ENCODE peak calls at places on chromosomes 7 and 10, in six cellular contexts. T is A549, J is HepG2, X is K562, M is endothelial cell of umbilical vein, S is GM12878. E is an unnamed sample.

GRCh38 chr10:4549254-4549653 is 276.8 kb upstream of the AKR1E2 start:
- DNase-seq in T (no peak), J (no peak), X (no peak), M (no peak), S (no peak), E (no peak)

GRCh38 chr7:105623906-105624305 is 42.6 kb upstream of the EFCAB10 start:
- DNase-seq in T (no peak), J (no peak), X (no peak), M (no peak), S (no peak), E (no peak)

GRCh38 chr10:118850418-118851061 is 95.8 kb upstream of the CACUL1 start:
- DNase-seq in T (no peak), J (peak), X (peak), M (peak), S (no peak), E (peak)

GRCh38 chr7:128917061-128917460 is 6.6 kb upstream of the KCP start:
- DNase-seq in T (no peak), J (no peak), X (no peak), M (no peak), S (no peak), E (no peak)

GRCh38 chr10:100731603-100732596 is 13.5 kb upstream of the PAX2 start:
- DNase-seq in T (no peak), J (no peak), X (no peak), M (no peak), S (no peak), E (no peak)

GRCh38 chr7:156898938-156899337 is 6.0 kb upstream of the LMBR1 start:
- DNase-seq in T (no peak), J (no peak), X (no peak), M (no peak), S (no peak), E (no peak)

GRCh38 chr10:44993922-44994751 is 6.6 kb upstream of the ZNF22 start:
- DNase-seq in T (no peak), J (peak), X (no peak), M (peak), S (no peak), E (no peak)

GRCh38 chr10:12504176-12504575 is 154.8 kb downstream of the CAMK1D start:
- DNase-seq in T (no peak), J (no peak), X (no peak), M (no peak), S (no peak), E (no peak)

GRCh38 chr7:44750921-44751571 is 2.4 kb downstream of the ZMIZ2 start:
- DNase-seq in T (no peak), J (no peak), X (no peak), M (no peak), S (peak), E (peak)

GRCh38 chr7:98548981-98549380 is 68.1 kb upstream of the NPTX2 start:
- DNase-seq in T (no peak), J (no peak), X (no peak), M (no peak), S (no peak), E (peak)

GRCh38 chr10:119197921-119198320 is 9.4 kb upstream of the GRK5 start:
- DNase-seq in T (no peak), J (peak), X (no peak), M (peak), S (no peak), E (peak)

GRCh38 chr7:34652784-34653183 is 5.2 kb upstream of the NPSR1 start:
- DNase-seq in T (no peak), J (peak), X (no peak), M (no peak), S (no peak), E (no peak)

GRCh38 chr7:155497149-155497901 is 39.4 kb downstream of the EN2 start:
- DNase-seq in T (no peak), J (no peak), X (no peak), M (no peak), S (no peak), E (no peak)

GRCh38 chr7:18151419-18151818 is 123.8 kb upstream of the PRPS1L1 start:
- DNase-seq in T (no peak), J (no peak), X (no peak), M (no peak), S (no peak), E (peak)

DNA sequence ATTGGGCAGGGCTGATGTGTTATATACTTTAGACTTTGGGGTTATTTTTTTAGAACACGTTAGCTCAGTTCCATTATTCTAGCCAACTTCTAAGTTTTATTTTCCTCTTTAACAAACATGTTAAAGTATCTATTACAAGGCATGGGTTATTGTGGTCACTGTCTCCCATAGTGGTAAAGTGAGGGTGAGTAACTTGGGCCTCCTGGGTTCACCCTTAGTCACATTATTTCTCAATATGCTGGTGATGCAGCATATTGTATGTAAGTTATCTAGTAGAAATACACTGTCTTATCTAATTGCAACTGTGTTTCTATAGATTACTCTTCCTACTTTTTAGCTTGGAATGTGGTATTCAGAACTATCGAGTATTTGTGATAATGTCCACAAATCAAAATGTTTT is 65.9 kb downstream of the BBS9 start:
- DNase-seq in T (no peak), J (no peak), X (no peak), M (no peak), S (no peak), E (peak)
- TF ChIP-seq MYC in T (no peak), J (no peak), X (no peak), M (no peak), S (no peak), E (no peak)

DNA sequence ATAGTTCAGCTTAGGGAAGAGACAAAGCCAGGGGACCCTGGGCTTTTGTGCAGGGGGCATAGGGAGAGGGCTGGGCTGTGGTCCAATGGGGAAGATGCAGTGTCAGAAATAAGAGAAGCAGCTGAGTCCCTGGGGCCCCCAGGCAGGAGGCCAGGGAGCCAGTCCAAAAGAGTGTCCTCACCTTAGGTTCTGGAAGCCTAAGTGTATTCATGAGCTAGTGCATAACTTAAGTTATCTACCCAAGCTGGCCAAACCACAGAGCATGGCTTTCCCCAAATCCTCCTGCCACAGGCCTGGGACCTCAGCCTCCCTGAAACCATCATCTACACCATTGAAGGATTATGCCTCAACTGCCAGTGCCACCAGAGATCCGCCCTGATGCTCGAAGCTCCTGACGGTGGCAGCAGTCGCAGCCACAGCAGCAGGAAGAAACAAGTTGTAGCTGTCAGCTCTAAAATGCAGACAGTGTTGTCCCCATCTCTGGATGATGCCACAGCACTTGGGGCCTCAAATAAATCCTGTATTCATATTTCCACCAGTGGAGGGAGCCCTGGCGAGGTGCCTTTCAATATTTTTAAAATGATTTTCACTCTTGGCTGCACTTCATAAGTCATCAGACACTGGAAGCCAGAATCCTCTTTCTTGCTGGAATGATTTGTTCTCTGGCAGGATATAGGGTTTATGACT is 574.6 kb downstream of the GRID1 start:
- DNase-seq in T (no peak), J (no peak), X (no peak), M (no peak), S (no peak), E (peak)
- TF ChIP-seq CTCF in T (peak), J (no peak), X (peak), M (no peak), S (no peak), E (peak)

GRCh38 chr10:7411671-7412481 is 1.0 kb upstream of the SFMBT2 start:
- DNase-seq in T (no peak), J (no peak), X (no peak), M (no peak), S (no peak), E (no peak)

GRCh38 chr10:7410306-7410799 is 481 bp downstream of the SFMBT2 start:
- DNase-seq in T (no peak), J (no peak), X (peak), M (no peak), S (no peak), E (peak)

GRCh38 chr10:7409732-7410168 is 1.1 kb downstream of the SFMBT2 start:
- DNase-seq in T (no peak), J (no peak), X (no peak), M (no peak), S (no peak), E (peak)

GRCh38 chr10:7412482-7413251 is 1.8 kb upstream of the SFMBT2 start:
- DNase-seq in T (no peak), J (no peak), X (no peak), M (no peak), S (no peak), E (no peak)

GRCh38 chr10:7410800-7411670 is at the start of gene SFMBT2:
- DNase-seq in T (peak), J (no peak), X (peak), M (peak), S (no peak), E (peak)
- TF ChIP-seq POLR2A in T (peak), J (no peak), X (no peak), M (no peak), S (no peak), E (peak)

DNA sequence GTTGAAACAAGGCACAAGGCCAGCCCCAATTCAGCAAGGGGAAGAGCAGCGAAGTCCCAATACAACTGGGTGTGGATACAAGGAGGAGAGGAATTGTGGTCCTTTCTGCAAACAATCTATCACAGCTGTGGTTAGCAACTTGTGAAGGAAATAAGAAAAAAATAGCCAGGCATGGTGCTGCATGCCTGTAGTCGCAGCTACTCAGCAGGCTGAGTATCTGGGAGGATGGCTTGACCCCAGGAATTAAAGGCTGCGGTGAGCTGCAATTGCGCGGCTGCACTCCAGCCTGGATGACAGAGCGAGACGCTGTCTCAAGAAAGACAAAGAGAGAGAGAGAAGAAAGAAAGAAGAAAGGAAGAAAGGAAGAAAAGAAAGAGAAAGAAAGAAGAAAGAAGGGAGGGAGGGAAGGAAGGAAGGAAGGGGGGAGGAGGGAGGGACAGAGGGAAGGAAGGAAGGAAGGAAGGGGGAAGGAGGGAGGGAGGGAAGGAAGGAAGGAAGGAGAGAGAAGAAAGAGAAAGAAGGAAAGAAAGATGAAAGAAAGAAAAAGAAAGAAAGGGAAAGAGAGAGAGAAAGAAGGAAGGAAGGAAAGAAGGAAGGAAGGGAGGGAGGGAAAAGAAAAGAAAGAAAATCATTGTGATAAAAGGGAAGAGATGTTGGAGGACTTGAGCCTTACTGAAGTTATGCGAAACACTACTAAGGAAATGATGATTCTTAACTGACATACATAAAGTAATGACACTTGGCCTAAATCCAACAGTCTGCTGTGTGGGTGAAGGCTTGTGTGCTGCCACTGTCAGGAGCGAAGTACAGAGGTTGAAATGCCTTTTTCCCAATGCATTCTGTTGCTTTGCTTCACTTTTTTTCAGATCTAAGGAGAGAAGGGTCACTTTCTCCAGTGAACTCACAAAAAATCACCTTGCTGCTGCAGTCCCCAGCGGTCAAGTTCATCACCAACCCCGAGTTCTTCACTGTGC is 117.0 kb upstream of the STK17A start:
- DNase-seq in T (no peak), J (no peak), X (no peak), M (no peak), S (no peak), E (no peak)
- TF ChIP-seq MYC in T (no peak), J (no peak), X (no peak), M (no peak), S (no peak), E (no peak)

GRCh38 chr7:21671859-21672258 is 129.0 kb downstream of the DNAH11 start:
- DNase-seq in T (no peak), J (no peak), X (no peak), M (no peak), S (peak), E (peak)
- TF ChIP-seq CTCF in T (no peak), J (no peak), X (no peak), M (no peak), S (no peak), E (no peak)

GRCh38 chr10:102669206-102670064 is 25.2 kb downstream of the TRIM8 start:
- DNase-seq in T (peak), J (peak), X (peak), M (no peak), S (no peak), E (no peak)
- TF ChIP-seq POLR2A in T (no peak), J (no peak), X (no peak), M (no peak), S (no peak), E (no peak)

GRCh38 chr10:131560166-131560565 is 248.6 kb upstream of the TCERG1L start:
- DNase-seq in T (no peak), J (no peak), X (no peak), M (no peak), S (no peak), E (no peak)

GRCh38 chr10:131559450-131559911 is 248.0 kb upstream of the TCERG1L start:
- DNase-seq in T (no peak), J (no peak), X (no peak), M (no peak), S (no peak), E (no peak)

GRCh38 chr10:131556897-131557500 is 245.5 kb upstream of the TCERG1L start:
- DNase-seq in T (no peak), J (no peak), X (no peak), M (no peak), S (no peak), E (no peak)

GRCh38 chr10:131560726-131561390 is 249.3 kb upstream of the TCERG1L start:
- DNase-seq in T (no peak), J (no peak), X (no peak), M (no peak), S (no peak), E (no peak)

DNA sequence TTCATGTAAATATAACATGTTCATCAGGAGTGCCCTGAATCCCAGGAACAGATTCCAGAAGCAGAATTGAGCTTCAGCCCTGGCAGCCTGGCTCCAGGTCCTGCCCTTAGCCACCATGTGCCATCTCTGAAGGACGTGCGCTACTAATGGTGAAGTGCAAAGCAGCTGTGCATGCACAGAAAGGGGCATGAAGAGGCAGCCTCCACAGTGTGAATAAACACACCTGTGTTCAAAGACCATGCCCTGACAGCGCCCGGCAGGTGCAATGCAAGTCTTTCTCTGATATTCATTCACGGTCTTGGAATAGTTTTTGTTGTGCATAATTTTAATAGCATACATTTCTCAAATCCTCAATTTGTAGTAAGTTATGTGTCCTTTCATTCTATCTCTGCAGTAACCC is 250.4 kb upstream of the TCERG1L start:
- DNase-seq in T (no peak), J (no peak), X (no peak), M (no peak), S (no peak), E (no peak)
- TF ChIP-seq MYC in T (no peak), J (no peak), X (no peak), M (no peak), S (no peak), E (no peak)